ENCODE peak calls at places on chromosomes 16 and 17, in five cellular contexts. G is Daoy, N is left cardiac atrium, I is K562, R is HTR-8/SVneo. E is an unnamed sample.

GRCh38 chr16:89410794-89411309 is 79.5 kb downstream of the ANKRD11 start:
- DNase-seq in R (no peak), I (no peak), G (peak; percentile 73), N (peak; percentile 80), E (no peak)

GRCh38 chr17:47882247-47882646 is 13.8 kb upstream of the SP2 start:
- DNase-seq in N (no peak), G (peak; percentile 73), R (peak; percentile 65), I (no peak), E (no peak)

GRCh38 chr17:71975331-71975801 is 145.5 kb upstream of the SOX9 start:
- DNase-seq in I (no peak), N (peak; percentile 77), G (peak; percentile 66), R (peak; percentile 37), E (no peak)

GRCh38 chr16:81618661-81619060 is 160.4 kb upstream of the PLCG2 start:
- DNase-seq in N (no peak), R (no peak), I (no peak), G (no peak), E (no peak)

GRCh38 chr17:38572292-38572664 is 33.5 kb downstream of the SRCIN1 start:
- DNase-seq in R (no peak), N (no peak), I (no peak), G (no peak), E (no peak)

GRCh38 chr17:44004077-44004760 is at the start of gene NAGS:
- DNase-seq in G (no peak), R (no peak), N (no peak), I (peak; percentile 63), E (no peak)

GRCh38 chr16:67201411-67202345 is 2.7 kb downstream of the ELMO3 start:
- DNase-seq in I (no peak), R (no peak), G (no peak), N (no peak), E (no peak)

GRCh38 chr17:19242926-19243325 is 5.8 kb downstream of the EPN2 start:
- DNase-seq in R (no peak), I (no peak), N (no peak), G (no peak), E (no peak)

GRCh38 chr17:72008236-72008874 is 112.5 kb upstream of the SOX9 start:
- DNase-seq in G (no peak), N (no peak), R (peak; percentile 19), I (no peak), E (no peak)

GRCh38 chr17:77933777-77934398 is 24.6 kb upstream of the TNRC6C start:
- DNase-seq in N (no peak), R (no peak), G (no peak), I (no peak), E (no peak)

GRCh38 chr16:48972236-48972635 is 309.4 kb downstream of the CBLN1 start:
- DNase-seq in I (no peak), R (no peak), G (no peak), N (no peak), E (no peak)

GRCh38 chr16:2426941-2427361 is 2.3 kb upstream of the CCNF start:
- DNase-seq in I (no peak), G (no peak), R (no peak), N (no peak), E (no peak)

GRCh38 chr16:79213214-79213613 is 387.3 kb downstream of the MAF start:
- DNase-seq in G (no peak), N (no peak), R (no peak), I (no peak), E (no peak)

GRCh38 chr17:41016578-41017215 is 7.8 kb upstream of the KRTAP3-1 start:
- DNase-seq in I (no peak), R (no peak), G (no peak), N (no peak), E (no peak)

GRCh38 chr17:56593073-56593740 is at the start of gene NOG:
- DNase-seq in N (peak; percentile 55), I (peak; percentile 16), R (peak; percentile 78), G (peak; percentile 63), E (no peak)

GRCh38 chr16:69930117-69930776 is 20.9 kb upstream of the CLEC18A start:
- DNase-seq in N (peak; percentile 55), R (peak; percentile 86), I (peak; percentile 89), G (peak; percentile 62), E (peak; percentile 40)

GRCh38 chr17:80123791-80124190 is 22.4 kb downstream of the GAA start:
- DNase-seq in N (no peak), R (no peak), G (peak; percentile 49), I (no peak), E (no peak)

GRCh38 chr16:21684199-21684598 is 20.4 kb downstream of the OTOA start:
- DNase-seq in I (peak; percentile 65), G (peak; percentile 44), R (no peak), N (no peak), E (peak; percentile 35)

GRCh38 chr16:66741131-66741900 is 10.1 kb downstream of the DYNC1LI2 start:
- DNase-seq in R (no peak), N (peak; percentile 91), I (peak; percentile 54), G (peak; percentile 89), E (peak; percentile 74)

GRCh38 chr17:40422990-40423611 is 5.4 kb upstream of the TOP2A start:
- DNase-seq in N (no peak), G (no peak), I (peak; percentile 56), R (no peak), E (no peak)

GRCh38 chr16:81718637-81719036 is 60.5 kb upstream of the PLCG2 start:
- DNase-seq in R (no peak), G (no peak), N (no peak), I (no peak), E (no peak)

E was measured in COLO829.